ENCODE peak calls at places on chromosome 3, in five cellular contexts. Y is foreskin keratinocyte; T is Calu3; L is activated CD4-positive, alpha-beta memory T cell treated with anti-CD3 and anti-CD28 coated beads for 36 hours; F is GM04503. O is an unnamed sample.

GRCh38 chr3:108489776-108490175 is 20.6 kb downstream of the MYH15 start:
- DNase-seq in L (peak; percentile 12), F (no peak), T (peak; percentile 18), Y (no peak), O (peak; percentile 52)

GRCh38 chr3:4524423-4524769 is 31.2 kb downstream of the ITPR1 start:
- DNase-seq in L (no peak), F (no peak), Y (peak; percentile 22), T (no peak), O (no peak)

GRCh38 chr3:196454935-196455334 is 22.7 kb upstream of the UBXN7 start:
- DNase-seq in L (no peak), Y (no peak), F (no peak), T (no peak), O (no peak)

GRCh38 chr3:138125548-138126221 is 6.5 kb downstream of the A4GNT start:
- DNase-seq in L (no peak), Y (no peak), T (no peak), F (no peak), O (no peak)

GRCh38 chr3:1439395-1439794 is 346.6 kb downstream of the CNTN6 start:
- DNase-seq in Y (no peak), T (peak; percentile 10), F (no peak), L (peak; percentile 15), O (no peak)

GRCh38 chr3:158434412-158435038 is 136.5 kb upstream of the MLF1 start:
- DNase-seq in T (peak; percentile 81), F (no peak), L (peak; percentile 16), Y (no peak), O (peak; percentile 37)

GRCh38 chr3:155702745-155703581 is 41.9 kb downstream of the PLCH1 start:
- DNase-seq in F (no peak), L (no peak), T (no peak), Y (no peak), O (no peak)

GRCh38 chr3:152707314-152707713 is 127.6 kb upstream of the P2RY1 start:
- DNase-seq in Y (no peak), F (no peak), T (no peak), L (no peak), O (no peak)

GRCh38 chr3:55692958-55693558 is 206.0 kb upstream of the WNT5A start:
- DNase-seq in Y (no peak), F (no peak), T (no peak), L (no peak), O (no peak)

GRCh38 chr3:146640955-146641867 is 36.1 kb upstream of the PLSCR5 start:
- DNase-seq in L (no peak), T (peak; percentile 56), F (peak; percentile 12), Y (no peak), O (peak; percentile 42)

GRCh38 chr3:177529716-177530335 is 332.5 kb upstream of the TBL1XR1 start:
- DNase-seq in F (no peak), Y (no peak), L (no peak), T (no peak), O (no peak)

GRCh38 chr3:127165036-127165435 is 27.9 kb upstream of the PRR23E start:
- DNase-seq in L (no peak), Y (no peak), T (no peak), F (no peak), O (no peak)

GRCh38 chr3:114307222-114307840 is 13.5 kb downstream of the TIGIT start:
- DNase-seq in Y (no peak), T (no peak), F (no peak), L (peak; percentile 72), O (no peak)

GRCh38 chr3:108006077-108006675 is 84.7 kb downstream of the CD47 start:
- DNase-seq in L (no peak), Y (peak; percentile 96), F (no peak), T (peak; percentile 50), O (no peak)

GRCh38 chr3:46372492-46373359 is 2.0 kb downstream of the CCR5 start:
- DNase-seq in Y (no peak), L (no peak), F (no peak), T (peak; percentile 23), O (no peak)

GRCh38 chr3:15099364-15100098 is 583 bp upstream of the RBSN start:
- DNase-seq in L (peak; percentile 36), T (no peak), Y (no peak), F (no peak), O (no peak)

GRCh38 chr3:64642327-64643151 is 45.3 kb downstream of the ADAMTS9 start:
- DNase-seq in L (no peak), F (no peak), Y (no peak), T (no peak), O (no peak)

GRCh38 chr3:13500133-13500885 is 20.2 kb downstream of the HDAC11 start:
- DNase-seq in L (peak; percentile 18), T (peak; percentile 54), F (no peak), Y (no peak), O (no peak)

GRCh38 chr3:14689247-14689980 is 14.5 kb downstream of the C3orf20 start:
- DNase-seq in L (no peak), Y (no peak), T (no peak), F (no peak), O (no peak)

GRCh38 chr3:83435173-83435572 is 1523.6 kb upstream of the CADM2 start:
- DNase-seq in T (peak; percentile 5), Y (no peak), F (no peak), L (no peak), O (no peak)

GRCh38 chr3:113660901-113661300 is 35.5 kb downstream of the USF3 start:
- DNase-seq in Y (no peak), F (no peak), T (no peak), L (no peak), O (no peak)

GRCh38 chr3:182052360-182052759 is 340.6 kb downstream of the SOX2 start:
- DNase-seq in Y (peak; percentile 85), L (no peak), T (no peak), F (no peak), O (no peak)

GRCh38 chr3:100083209-100083608 is 31.1 kb downstream of the FILIP1L start:
- DNase-seq in T (no peak), F (no peak), Y (no peak), L (no peak), O (no peak)

O was measured in HCT116.